ENCODE peak calls at places on chromosome 2, in ten cellular contexts. I is tibial artery; U is CD4-positive, alpha-beta T cell; S is right lobe of liver; E is CD8-positive, alpha-beta T cell; V is suprapubic skin; M is Peyer's patch; R is OCI-LY7; L is spleen; B is IMR-90. X is an unnamed sample.

GRCh38 chr2:171057575-171057974 is 103.1 kb downstream of the TLK1 start:
- DNase-seq in I (no peak), U (no peak), S (no peak), E (no peak), V (no peak), M (no peak), R (no peak), L (no peak), B (no peak), X (no peak)

GRCh38 chr2:64799592-64800252 is 146.0 kb upstream of the SERTAD2 start:
- DNase-seq in I (no peak), U (no peak), S (no peak), E (no peak), V (no peak), M (no peak), R (no peak), L (no peak), B (peak; percentile 13), X (no peak)

GRCh38 chr2:586518-587370 is 90.5 kb downstream of the TMEM18 start:
- DNase-seq in I (no peak), U (no peak), S (no peak), E (no peak), V (no peak), M (no peak), R (no peak), L (no peak), B (no peak), X (no peak)

GRCh38 chr2:23637011-23637778 is 252.2 kb downstream of the KLHL29 start:
- DNase-seq in I (peak; percentile 36), U (no peak), S (no peak), E (no peak), V (no peak), M (no peak), R (no peak), L (no peak), B (peak; percentile 78), X (no peak)

GRCh38 chr2:230809677-230810251 is 55.0 kb upstream of the ITM2C start:
- DNase-seq in I (no peak), U (no peak), S (no peak), E (no peak), V (no peak), M (no peak), R (no peak), L (no peak), B (no peak), X (no peak)

GRCh38 chr2:18719978-18720775 is 130.8 kb upstream of the NT5C1B start:
- DNase-seq in I (peak; percentile 28), U (no peak), S (no peak), E (no peak), V (no peak), M (no peak), R (no peak), L (no peak), B (peak; percentile 58), X (no peak)

GRCh38 chr2:149365826-149366583 is 35.6 kb downstream of the LYPD6 start:
- DNase-seq in I (no peak), U (no peak), S (peak; percentile 72), E (no peak), V (no peak), M (no peak), R (no peak), L (no peak), B (peak; percentile 4), X (no peak)

GRCh38 chr2:171810409-171810993 is 83.5 kb downstream of the SLC25A12 start:
- DNase-seq in I (no peak), U (no peak), S (no peak), E (no peak), V (no peak), M (no peak), R (no peak), L (no peak), B (peak; percentile 79), X (no peak)

GRCh38 chr2:107932483-107932882 is 53.8 kb upstream of the SLC5A7 start:
- DNase-seq in I (no peak), U (no peak), S (no peak), E (no peak), V (no peak), M (no peak), R (no peak), L (no peak), B (no peak), X (no peak)

GRCh38 chr2:182625814-182626213 is 90.2 kb upstream of the DNAJC10 start:
- DNase-seq in I (no peak), U (no peak), S (no peak), E (no peak), V (no peak), M (no peak), R (no peak), L (no peak), B (no peak), X (no peak)

GRCh38 chr2:48940606-48941005 is 185.1 kb upstream of the LHCGR start:
- DNase-seq in I (no peak), U (no peak), S (no peak), E (no peak), V (no peak), M (no peak), R (no peak), L (no peak), B (no peak), X (no peak)

GRCh38 chr2:2577366-2577765 is 246.3 kb upstream of the MYT1L start:
- DNase-seq in I (no peak), U (no peak), S (no peak), E (no peak), V (no peak), M (no peak), R (no peak), L (peak; percentile 47), B (no peak), X (peak; percentile 68)

GRCh38 chr2:96245609-96246390 is 20.0 kb downstream of the TMEM127 start:
- DNase-seq in I (no peak), U (no peak), S (no peak), E (no peak), V (no peak), M (no peak), R (peak; percentile 74), L (no peak), B (peak; percentile 53), X (no peak)

GRCh38 chr2:169080250-169081035 is 11.1 kb downstream of the DHRS9 start:
- DNase-seq in I (no peak), U (no peak), S (no peak), E (no peak), V (no peak), M (no peak), R (peak; percentile 24), L (peak; percentile 72), B (no peak), X (no peak)

GRCh38 chr2:51028829-51029228 is 3.1 kb downstream of the NRXN1 start:
- DNase-seq in I (no peak), U (no peak), S (no peak), E (no peak), V (no peak), M (no peak), R (no peak), L (no peak), B (peak; percentile 11), X (no peak)

GRCh38 chr2:51027442-51027841 is 4.5 kb downstream of the NRXN1 start:
- DNase-seq in I (no peak), U (no peak), S (peak; percentile 49), E (no peak), V (no peak), M (no peak), R (no peak), L (peak; percentile 75), B (no peak), X (no peak)

GRCh38 chr2:51031004-51031791 is 734 bp downstream of the NRXN1 start:
- DNase-seq in I (no peak), U (no peak), S (no peak), E (no peak), V (no peak), M (no peak), R (no peak), L (no peak), B (no peak), X (no peak)

GRCh38 chr2:51027968-51028367 is 4.0 kb downstream of the NRXN1 start:
- DNase-seq in I (no peak), U (no peak), S (peak; percentile 37), E (no peak), V (no peak), M (no peak), R (no peak), L (peak; percentile 71), B (no peak), X (no peak)

GRCh38 chr2:51025942-51026574 is 5.9 kb downstream of the NRXN1 start:
- DNase-seq in I (no peak), U (no peak), S (no peak), E (no peak), V (no peak), M (no peak), R (no peak), L (no peak), B (no peak), X (no peak)
- H3K27ac ChIP-seq in I (no peak overlapping the region), U (no peak overlapping the region), S (no peak overlapping the region), E (no peak overlapping the region), V (no peak overlapping the region), M (no peak overlapping the region), R (no peak overlapping the region), L (no peak overlapping the region), B (no peak overlapping the region), X (peak overlapping the region; percentile 70)

GRCh38 chr2:70091364-70091763 is 4.1 kb downstream of the PCBP1 start:
- DNase-seq in I (no peak), U (no peak), S (no peak), E (no peak), V (no peak), M (no peak), R (no peak), L (no peak), B (no peak), X (no peak)
- H3K27ac ChIP-seq in I (peak overlapping the region; percentile 8), U (peak overlapping the region; percentile 100), S (peak overlapping the region; percentile 6), E (no peak overlapping the region), V (no peak overlapping the region), M (peak overlapping the region; percentile 33), R (peak overlapping the region; percentile 94), L (peak overlapping the region; percentile 97), B (no peak overlapping the region), X (no peak overlapping the region)

DNA sequence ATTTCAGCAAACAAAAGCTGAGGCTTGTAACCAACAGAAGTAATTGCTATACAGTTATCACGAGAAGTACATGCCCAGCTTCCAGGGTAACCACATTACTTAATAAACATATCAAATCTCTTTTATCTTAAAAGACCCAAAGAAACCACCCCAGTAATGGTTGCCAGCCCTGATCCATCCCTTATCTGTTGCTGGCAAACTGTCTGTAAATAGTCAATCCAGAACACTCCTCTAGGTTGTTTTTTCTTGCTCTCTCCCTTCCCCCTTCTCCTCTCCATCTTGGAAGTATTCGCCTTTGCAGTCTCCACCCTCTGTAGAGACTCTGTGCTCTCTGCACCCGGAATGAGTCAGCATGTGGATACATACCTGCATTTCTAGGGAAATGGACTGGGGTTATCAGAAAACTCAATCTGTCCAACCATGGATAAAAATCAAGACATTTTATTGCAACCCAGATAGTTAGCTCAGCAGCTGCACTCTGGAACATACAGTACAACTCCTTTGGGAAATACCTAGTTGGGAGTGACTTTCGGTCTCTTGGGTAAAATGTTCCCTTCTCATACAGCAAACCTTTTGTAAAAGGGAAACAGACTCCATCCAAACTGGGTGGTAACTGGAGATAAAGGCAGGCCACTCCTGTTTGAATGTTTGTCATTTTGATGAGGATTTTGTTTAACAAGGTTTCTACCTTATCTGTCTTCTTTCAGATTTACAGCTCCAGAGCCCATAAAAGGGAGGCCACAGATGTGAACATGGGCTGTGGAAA is 123.5 kb upstream of the FOSL2 start:
- DNase-seq in I (no peak), U (no peak), S (no peak), E (no peak), V (no peak), M (no peak), R (no peak), L (no peak), B (peak; percentile 51), X (no peak)
- H3K27ac ChIP-seq in I (peak overlapping the region; percentile 38), U (no peak overlapping the region), S (no peak overlapping the region), E (no peak overlapping the region), V (no peak overlapping the region), M (peak overlapping the region; percentile 82), R (no peak overlapping the region), L (no peak overlapping the region), B (no peak overlapping the region), X (no peak overlapping the region)

GRCh38 chr2:26477911-26478253 is at the start of gene OTOF:
- DNase-seq in I (peak; percentile 40), U (no peak), S (no peak), E (no peak), V (no peak), M (no peak), R (no peak), L (no peak), B (peak; percentile 68), X (no peak)
- H3K27ac ChIP-seq in I (no peak within 1 kb of the TSS), U (no peak within 1 kb of the TSS), S (no peak within 1 kb of the TSS), E (no peak within 1 kb of the TSS), V (no peak within 1 kb of the TSS), M (no peak within 1 kb of the TSS), R (no peak within 1 kb of the TSS), L (no peak within 1 kb of the TSS), B (no peak within 1 kb of the TSS), X (no peak within 1 kb of the TSS)